ENCODE peak calls at places on chromosome 18, in ten cellular contexts. One of them, this sample, is unnamed.

GRCh38 chr18:22349966-22350365 is 67.7 kb downstream of the CTAGE1 start:
- DNase-seq in gastrocnemius medialis: no peak
- DNase-seq in lung: no peak
- DNase-seq in stomach: no peak
- DNase-seq in CD4-positive, CD25-positive, alpha-beta regulatory T cell: no peak
- DNase-seq in heart left ventricle: no peak
- DNase-seq in HAP-1: no peak
- DNase-seq in transverse colon: no peak
- DNase-seq in PC-9: no peak
- DNase-seq in psoas muscle: no peak
- DNase-seq in this sample: no peak

GRCh38 chr18:43751835-43752234 is 474.5 kb upstream of the SYT4 start:
- DNase-seq in gastrocnemius medialis: no peak
- DNase-seq in lung: no peak
- DNase-seq in stomach: no peak
- DNase-seq in CD4-positive, CD25-positive, alpha-beta regulatory T cell: no peak
- DNase-seq in heart left ventricle: no peak
- DNase-seq in HAP-1: no peak
- DNase-seq in transverse colon: no peak
- DNase-seq in PC-9: no peak
- DNase-seq in psoas muscle: no peak
- DNase-seq in this sample: no peak

GRCh38 chr18:35861367-35862114 is 110.9 kb upstream of the RMP24 start:
- DNase-seq in gastrocnemius medialis: no peak
- DNase-seq in lung: peak; percentile 22
- DNase-seq in stomach: no peak
- DNase-seq in CD4-positive, CD25-positive, alpha-beta regulatory T cell: no peak
- DNase-seq in heart left ventricle: peak; percentile 26
- DNase-seq in HAP-1: no peak
- DNase-seq in transverse colon: no peak
- DNase-seq in PC-9: no peak
- DNase-seq in psoas muscle: no peak
- DNase-seq in this sample: no peak

GRCh38 chr18:10791141-10791808 is 265.4 kb downstream of the NAPG start:
- DNase-seq in gastrocnemius medialis: no peak
- DNase-seq in lung: no peak
- DNase-seq in stomach: no peak
- DNase-seq in CD4-positive, CD25-positive, alpha-beta regulatory T cell: no peak
- DNase-seq in heart left ventricle: no peak
- DNase-seq in HAP-1: no peak
- DNase-seq in transverse colon: peak; percentile 9
- DNase-seq in PC-9: no peak
- DNase-seq in psoas muscle: no peak
- DNase-seq in this sample: no peak

GRCh38 chr18:42706029-42706608 is 409.4 kb downstream of the RIT2 start:
- DNase-seq in gastrocnemius medialis: no peak
- DNase-seq in lung: no peak
- DNase-seq in stomach: no peak
- DNase-seq in CD4-positive, CD25-positive, alpha-beta regulatory T cell: no peak
- DNase-seq in heart left ventricle: no peak
- DNase-seq in HAP-1: no peak
- DNase-seq in transverse colon: no peak
- DNase-seq in PC-9: no peak
- DNase-seq in psoas muscle: no peak
- DNase-seq in this sample: no peak

GRCh38 chr18:22674300-22674699 is 256.6 kb upstream of the CTAGE1 start:
- DNase-seq in gastrocnemius medialis: no peak
- DNase-seq in lung: no peak
- DNase-seq in stomach: no peak
- DNase-seq in CD4-positive, CD25-positive, alpha-beta regulatory T cell: no peak
- DNase-seq in heart left ventricle: no peak
- DNase-seq in HAP-1: no peak
- DNase-seq in transverse colon: no peak
- DNase-seq in PC-9: peak; percentile 57
- DNase-seq in psoas muscle: no peak
- DNase-seq in this sample: no peak

GRCh38 chr18:64983497-64984238 is 767.1 kb upstream of the CDH7 start:
- DNase-seq in gastrocnemius medialis: no peak
- DNase-seq in lung: no peak
- DNase-seq in stomach: no peak
- DNase-seq in CD4-positive, CD25-positive, alpha-beta regulatory T cell: no peak
- DNase-seq in heart left ventricle: no peak
- DNase-seq in HAP-1: no peak
- DNase-seq in transverse colon: no peak
- DNase-seq in PC-9: no peak
- DNase-seq in psoas muscle: no peak
- DNase-seq in this sample: no peak

GRCh38 chr18:46239549-46239948 is 135.4 kb downstream of the HAUS1 start:
- DNase-seq in gastrocnemius medialis: no peak
- DNase-seq in lung: no peak
- DNase-seq in stomach: no peak
- DNase-seq in CD4-positive, CD25-positive, alpha-beta regulatory T cell: no peak
- DNase-seq in heart left ventricle: no peak
- DNase-seq in HAP-1: no peak
- DNase-seq in transverse colon: no peak
- DNase-seq in PC-9: no peak
- DNase-seq in psoas muscle: no peak
- DNase-seq in this sample: no peak

GRCh38 chr18:31445908-31446307 is 1.6 kb upstream of the DSG3 start:
- DNase-seq in gastrocnemius medialis: no peak
- DNase-seq in lung: no peak
- DNase-seq in stomach: no peak
- DNase-seq in CD4-positive, CD25-positive, alpha-beta regulatory T cell: no peak
- DNase-seq in heart left ventricle: no peak
- DNase-seq in HAP-1: no peak
- DNase-seq in transverse colon: no peak
- DNase-seq in PC-9: no peak
- DNase-seq in psoas muscle: no peak
- DNase-seq in this sample: no peak

DNA sequence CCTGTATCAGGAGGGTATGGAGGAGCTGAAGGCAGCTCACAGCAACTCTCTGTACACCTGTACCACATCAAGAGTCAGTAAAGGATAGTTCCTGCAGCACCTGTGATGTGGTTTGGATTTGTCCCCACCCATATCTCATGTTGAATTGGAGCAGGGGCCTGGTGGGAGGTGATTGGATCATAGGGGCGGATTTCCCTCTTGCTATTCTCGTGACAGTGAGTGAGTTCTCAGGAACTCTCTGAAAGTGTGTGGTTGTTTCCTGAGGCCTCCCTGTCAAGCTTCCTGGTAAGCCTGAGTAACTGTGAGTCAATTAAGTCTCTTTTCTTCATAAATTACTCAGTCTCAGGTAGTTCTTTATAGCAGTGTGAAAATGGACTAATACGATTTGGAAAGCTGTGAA is 28.9 kb downstream of the OSBPL1A start:
- DNase-seq in gastrocnemius medialis: no peak
- DNase-seq in lung: no peak
- DNase-seq in stomach: no peak
- DNase-seq in CD4-positive, CD25-positive, alpha-beta regulatory T cell: no peak
- DNase-seq in heart left ventricle: no peak
- DNase-seq in HAP-1: no peak
- DNase-seq in transverse colon: no peak
- DNase-seq in PC-9: no peak
- DNase-seq in psoas muscle: no peak
- DNase-seq in this sample: no peak
- H3K4me3 ChIP-seq in gastrocnemius medialis: no peak overlapping the region
- H3K4me3 ChIP-seq in lung: no peak overlapping the region
- H3K4me3 ChIP-seq in stomach: no peak overlapping the region
- H3K4me3 ChIP-seq in CD4-positive, CD25-positive, alpha-beta regulatory T cell: no peak overlapping the region
- H3K4me3 ChIP-seq in heart left ventricle: no peak overlapping the region
- H3K4me3 ChIP-seq in HAP-1: no peak overlapping the region
- H3K4me3 ChIP-seq in transverse colon: no peak overlapping the region
- H3K4me3 ChIP-seq in PC-9: no peak overlapping the region
- H3K4me3 ChIP-seq in psoas muscle: no peak overlapping the region
- H3K4me3 ChIP-seq in this sample: no peak overlapping the region

GRCh38 chr18:63311481-63312409 is 7.8 kb downstream of the BCL2 start:
- DNase-seq in gastrocnemius medialis: no peak
- DNase-seq in lung: no peak
- DNase-seq in stomach: no peak
- DNase-seq in CD4-positive, CD25-positive, alpha-beta regulatory T cell: no peak
- DNase-seq in heart left ventricle: no peak
- DNase-seq in HAP-1: no peak
- DNase-seq in transverse colon: no peak
- DNase-seq in PC-9: no peak
- DNase-seq in psoas muscle: no peak
- DNase-seq in this sample: no peak

GRCh38 chr18:63306249-63306648 is 13.3 kb downstream of the BCL2 start:
- DNase-seq in gastrocnemius medialis: no peak
- DNase-seq in lung: no peak
- DNase-seq in stomach: no peak
- DNase-seq in CD4-positive, CD25-positive, alpha-beta regulatory T cell: no peak
- DNase-seq in heart left ventricle: no peak
- DNase-seq in HAP-1: no peak
- DNase-seq in transverse colon: no peak
- DNase-seq in PC-9: no peak
- DNase-seq in psoas muscle: no peak
- DNase-seq in this sample: no peak

GRCh38 chr18:63306819-63307554 is 12.6 kb downstream of the BCL2 start:
- DNase-seq in gastrocnemius medialis: no peak
- DNase-seq in lung: no peak
- DNase-seq in stomach: no peak
- DNase-seq in CD4-positive, CD25-positive, alpha-beta regulatory T cell: no peak
- DNase-seq in heart left ventricle: no peak
- DNase-seq in HAP-1: no peak
- DNase-seq in transverse colon: no peak
- DNase-seq in PC-9: no peak
- DNase-seq in psoas muscle: no peak
- DNase-seq in this sample: no peak

GRCh38 chr18:63309422-63309821 is 10.1 kb downstream of the BCL2 start:
- DNase-seq in gastrocnemius medialis: no peak
- DNase-seq in lung: no peak
- DNase-seq in stomach: no peak
- DNase-seq in CD4-positive, CD25-positive, alpha-beta regulatory T cell: no peak
- DNase-seq in heart left ventricle: no peak
- DNase-seq in HAP-1: no peak
- DNase-seq in transverse colon: no peak
- DNase-seq in PC-9: no peak
- DNase-seq in psoas muscle: no peak
- DNase-seq in this sample: no peak

DNA sequence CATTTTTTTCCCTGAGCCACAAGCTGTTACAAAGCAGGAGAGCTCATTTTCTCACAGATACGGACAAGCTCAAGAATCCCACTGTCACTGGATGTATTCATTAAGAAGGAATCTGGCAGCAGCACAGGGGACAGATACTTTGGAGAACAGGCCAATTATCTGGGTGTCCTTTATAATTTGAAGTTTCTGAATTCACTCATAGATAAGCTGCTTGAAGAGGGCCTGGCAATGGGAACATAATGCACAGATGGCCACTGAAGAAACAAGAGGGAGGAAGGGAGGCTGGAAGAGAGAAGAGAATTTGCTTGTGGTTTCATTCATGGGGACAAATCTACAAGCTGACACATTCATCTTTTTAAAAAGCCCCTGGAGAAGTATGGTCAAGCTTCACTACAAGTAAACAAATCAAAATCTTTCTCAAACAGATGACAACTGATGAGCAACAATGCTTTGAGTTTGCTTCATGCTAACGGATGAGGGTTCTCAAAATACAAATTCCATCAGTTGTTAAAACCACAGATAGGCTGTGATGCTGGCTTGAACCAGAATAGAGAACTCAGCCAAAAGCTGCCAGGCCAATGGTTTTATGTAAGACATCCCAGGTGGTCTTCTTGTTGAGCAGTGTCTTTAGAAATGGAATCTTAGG is 11.9 kb downstream of the BCL2 start:
- DNase-seq in gastrocnemius medialis: no peak
- DNase-seq in lung: no peak
- DNase-seq in stomach: no peak
- DNase-seq in CD4-positive, CD25-positive, alpha-beta regulatory T cell: no peak
- DNase-seq in heart left ventricle: no peak
- DNase-seq in HAP-1: no peak
- DNase-seq in transverse colon: no peak
- DNase-seq in PC-9: no peak
- DNase-seq in psoas muscle: no peak
- DNase-seq in this sample: no peak
- H3K36me3 ChIP-seq in gastrocnemius medialis: no peaks in the 10 kb centered on the region
- H3K36me3 ChIP-seq in lung: no peaks in the 10 kb centered on the region
- H3K36me3 ChIP-seq in stomach: no peaks in the 10 kb centered on the region
- H3K36me3 ChIP-seq in CD4-positive, CD25-positive, alpha-beta regulatory T cell: peaks cover 3% of the 10 kb centered on the region
- H3K36me3 ChIP-seq in heart left ventricle: no peaks in the 10 kb centered on the region
- H3K36me3 ChIP-seq in HAP-1: no peaks in the 10 kb centered on the region
- H3K36me3 ChIP-seq in transverse colon: no peaks in the 10 kb centered on the region
- H3K36me3 ChIP-seq in PC-9: no peaks in the 10 kb centered on the region
- H3K36me3 ChIP-seq in psoas muscle: no peaks in the 10 kb centered on the region
- H3K36me3 ChIP-seq in this sample: no peaks in the 10 kb centered on the region

GRCh38 chr18:48136051-48136543 is 205.6 kb upstream of the SMAD2 start:
- DNase-seq in gastrocnemius medialis: peak; percentile 25
- DNase-seq in lung: peak; percentile 48
- DNase-seq in stomach: peak; percentile 61
- DNase-seq in CD4-positive, CD25-positive, alpha-beta regulatory T cell: no peak
- DNase-seq in heart left ventricle: peak; percentile 26
- DNase-seq in HAP-1: peak; percentile 28
- DNase-seq in transverse colon: peak; percentile 53
- DNase-seq in PC-9: no peak
- DNase-seq in psoas muscle: peak; percentile 35
- DNase-seq in this sample: no peak
- H3K27me3 ChIP-seq in gastrocnemius medialis: no peaks in the 10 kb centered on the region
- H3K27me3 ChIP-seq in lung: no peaks in the 10 kb centered on the region
- H3K27me3 ChIP-seq in stomach: peaks cover 18% of the 10 kb centered on the region
- H3K27me3 ChIP-seq in CD4-positive, CD25-positive, alpha-beta regulatory T cell: peaks cover 16% of the 10 kb centered on the region
- H3K27me3 ChIP-seq in heart left ventricle: peaks cover 4% of the 10 kb centered on the region
- H3K27me3 ChIP-seq in HAP-1: peaks cover 47% of the 10 kb centered on the region
- H3K27me3 ChIP-seq in transverse colon: peaks cover 19% of the 10 kb centered on the region
- H3K27me3 ChIP-seq in PC-9: no peaks in the 10 kb centered on the region
- H3K27me3 ChIP-seq in psoas muscle: peaks cover 15% of the 10 kb centered on the region
- H3K27me3 ChIP-seq in this sample: peaks cover 54% of the 10 kb centered on the region

GRCh38 chr18:79764131-79764530 is 33.6 kb upstream of the KCNG2 start:
- DNase-seq in gastrocnemius medialis: no peak
- DNase-seq in lung: no peak
- DNase-seq in stomach: no peak
- DNase-seq in CD4-positive, CD25-positive, alpha-beta regulatory T cell: no peak
- DNase-seq in heart left ventricle: no peak
- DNase-seq in HAP-1: no peak
- DNase-seq in transverse colon: peak; percentile 0
- DNase-seq in PC-9: no peak
- DNase-seq in psoas muscle: no peak
- DNase-seq in this sample: no peak

GRCh38 chr18:79763407-79763806 is 34.3 kb upstream of the KCNG2 start:
- DNase-seq in gastrocnemius medialis: no peak
- DNase-seq in lung: no peak
- DNase-seq in stomach: no peak
- DNase-seq in CD4-positive, CD25-positive, alpha-beta regulatory T cell: no peak
- DNase-seq in heart left ventricle: no peak
- DNase-seq in HAP-1: no peak
- DNase-seq in transverse colon: peak; percentile 0
- DNase-seq in PC-9: no peak
- DNase-seq in psoas muscle: no peak
- DNase-seq in this sample: no peak

GRCh38 chr18:79756826-79757225 is 40.9 kb upstream of the KCNG2 start:
- DNase-seq in gastrocnemius medialis: no peak
- DNase-seq in lung: no peak
- DNase-seq in stomach: no peak
- DNase-seq in CD4-positive, CD25-positive, alpha-beta regulatory T cell: no peak
- DNase-seq in heart left ventricle: no peak
- DNase-seq in HAP-1: no peak
- DNase-seq in transverse colon: peak; percentile 3
- DNase-seq in PC-9: no peak
- DNase-seq in psoas muscle: no peak
- DNase-seq in this sample: no peak

GRCh38 chr18:79760881-79761280 is 36.9 kb upstream of the KCNG2 start:
- DNase-seq in gastrocnemius medialis: no peak
- DNase-seq in lung: no peak
- DNase-seq in stomach: no peak
- DNase-seq in CD4-positive, CD25-positive, alpha-beta regulatory T cell: no peak
- DNase-seq in heart left ventricle: no peak
- DNase-seq in HAP-1: no peak
- DNase-seq in transverse colon: no peak
- DNase-seq in PC-9: no peak
- DNase-seq in psoas muscle: no peak
- DNase-seq in this sample: no peak

GRCh38 chr18:79760348-79760747 is 37.4 kb upstream of the KCNG2 start:
- DNase-seq in gastrocnemius medialis: no peak
- DNase-seq in lung: no peak
- DNase-seq in stomach: no peak
- DNase-seq in CD4-positive, CD25-positive, alpha-beta regulatory T cell: no peak
- DNase-seq in heart left ventricle: no peak
- DNase-seq in HAP-1: no peak
- DNase-seq in transverse colon: no peak
- DNase-seq in PC-9: no peak
- DNase-seq in psoas muscle: no peak
- DNase-seq in this sample: no peak
- H3K4me3 ChIP-seq in gastrocnemius medialis: no peak overlapping the region
- H3K4me3 ChIP-seq in lung: no peak overlapping the region
- H3K4me3 ChIP-seq in stomach: no peak overlapping the region
- H3K4me3 ChIP-seq in CD4-positive, CD25-positive, alpha-beta regulatory T cell: no peak overlapping the region
- H3K4me3 ChIP-seq in heart left ventricle: no peak overlapping the region
- H3K4me3 ChIP-seq in HAP-1: no peak overlapping the region
- H3K4me3 ChIP-seq in transverse colon: no peak overlapping the region
- H3K4me3 ChIP-seq in PC-9: no peak overlapping the region
- H3K4me3 ChIP-seq in psoas muscle: no peak overlapping the region
- H3K4me3 ChIP-seq in this sample: no peak overlapping the region

This sample was measured in H7.